ENCODE peak calls at places on chromosomes 2 and 18, in four cellular contexts. P, H, G and T are unnamed samples.

GRCh38 chr2:189276277-189276676 is 96.7 kb upstream of the COL5A2 start:
- DNase-seq in P (no peak), H (peak; percentile 96), G (no peak), T (no peak)

GRCh38 chr2:54456526-54457325 is 599 bp downstream of the SPTBN1 start:
- DNase-seq in H (no peak), G (no peak), P (no peak), T (no peak)

GRCh38 chr2:3377279-3377611 is 373 bp downstream of the EIPR1 start:
- DNase-seq in P (no peak), G (no peak), H (peak; percentile 66), T (no peak)

GRCh38 chr2:181203412-181203811 is 223.0 kb downstream of the UBE2E3 start:
- DNase-seq in G (no peak), H (peak; percentile 74), P (no peak), T (peak; percentile 56)

GRCh38 chr2:197893403-197894177 is 89.2 kb downstream of the PLCL1 start:
- DNase-seq in G (no peak), H (no peak), P (no peak), T (no peak)

GRCh38 chr18:3747176-3747973 is 297.4 kb downstream of the TGIF1 start:
- DNase-seq in H (peak; percentile 93), G (peak; percentile 31), P (peak; percentile 48), T (no peak)

GRCh38 chr18:58391113-58391892 is 237.6 kb downstream of the ALPK2 start:
- DNase-seq in P (no peak), G (peak; percentile 47), H (no peak), T (no peak)

GRCh38 chr2:101030866-101031554 is 28.9 kb downstream of the RPL31 start:
- DNase-seq in P (no peak), G (no peak), H (no peak), T (no peak)

GRCh38 chr2:25483584-25484266 is 142.0 kb upstream of the DNMT3A start:
- DNase-seq in P (no peak), G (no peak), H (no peak), T (no peak)

GRCh38 chr2:101971836-101972235 is 19.9 kb upstream of the IL1R2 start:
- DNase-seq in P (no peak), G (no peak), H (peak; percentile 82), T (no peak)

GRCh38 chr2:231563378-231563961 is 29.2 kb upstream of the TEX44 start:
- DNase-seq in P (no peak), H (peak; percentile 66), G (no peak), T (no peak)

GRCh38 chr2:238388794-238389193 is 37.9 kb upstream of the ASB1 start:
- DNase-seq in P (no peak), G (no peak), H (no peak), T (no peak)

GRCh38 chr2:205158404-205158803 is 523.9 kb upstream of the NRP2 start:
- DNase-seq in H (no peak), P (no peak), G (no peak), T (no peak)

GRCh38 chr2:240465268-240465764 is 29.9 kb downstream of the GPC1 start:
- DNase-seq in G (peak; percentile 9), P (peak; percentile 16), H (no peak), T (no peak)

GRCh38 chr2:172772637-172773036 is 37.0 kb downstream of the RAPGEF4 start:
- DNase-seq in P (no peak), H (peak; percentile 81), G (no peak), T (peak; percentile 10)

GRCh38 chr18:71028285-71028762 is 739.5 kb downstream of the SOCS6 start:
- DNase-seq in H (no peak), G (no peak), P (no peak), T (no peak)

GRCh38 chr2:46029332-46029811 is 267.8 kb upstream of the EPAS1 start:
- DNase-seq in P (no peak), G (no peak), H (peak; percentile 69), T (peak; percentile 25)

GRCh38 chr2:64857581-64858471 is 131.4 kb upstream of the SLC1A4 start:
- DNase-seq in H (no peak), P (peak; percentile 51), G (no peak), T (no peak)

GRCh38 chr2:99643824-99644787 is 154.3 kb upstream of the REV1 start:
- DNase-seq in G (no peak), P (peak; percentile 36), H (peak; percentile 63), T (no peak)

GRCh38 chr18:11327656-11328055 is 178.3 kb upstream of the PIEZO2 start:
- DNase-seq in H (no peak), G (no peak), P (no peak), T (no peak)

GRCh38 chr2:46874236-46874929 is 41.2 kb downstream of the MCFD2 start:
- DNase-seq in P (peak; percentile 8), G (no peak), H (no peak), T (no peak)

GRCh38 chr2:119531292-119531691 is 7.0 kb upstream of the SCTR start:
- DNase-seq in P (no peak), H (no peak), G (no peak), T (no peak)

GRCh38 chr18:34493566-34494358 is 216.3 kb upstream of the DTNA start:
- DNase-seq in G (peak; percentile 14), H (peak; percentile 6), P (no peak), T (no peak)

GRCh38 chr2:37472959-37473358 is 128.5 kb downstream of the QPCT start:
- DNase-seq in P (peak; percentile 44), H (peak; percentile 63), G (no peak), T (no peak)

GRCh38 chr2:128315122-128315828 is 3.4 kb downstream of the HS6ST1 start:
- DNase-seq in H (no peak), P (peak; percentile 18), G (peak; percentile 9), T (no peak)

GRCh38 chr18:11002796-11003195 is 146.6 kb downstream of the PIEZO2 start:
- DNase-seq in H (no peak), G (no peak), P (no peak), T (no peak)

GRCh38 chr18:3593904-3594759 is 144.2 kb downstream of the TGIF1 start:
- DNase-seq in P (peak; percentile 90), H (peak; percentile 97), G (peak; percentile 93), T (peak; percentile 91)

GRCh38 chr2:200418399-200418798 is 91.5 kb downstream of the KCTD18 start:
- DNase-seq in G (no peak), H (no peak), P (no peak), T (no peak)

GRCh38 chr2:69578201-69578555 is 65.4 kb downstream of the AAK1 start:
- DNase-seq in H (no peak), P (no peak), G (no peak), T (no peak)

GRCh38 chr18:54964741-54965140 is 5.5 kb upstream of the CCDC68 start:
- DNase-seq in G (no peak), H (peak; percentile 93), P (no peak), T (no peak)

GRCh38 chr2:64151498-64151897 is 7.3 kb upstream of the PELI1 start:
- DNase-seq in G (no peak), H (no peak), P (no peak), T (no peak)

GRCh38 chr2:38709515-38710194 is 41.5 kb downstream of the SRSF7 start:
- DNase-seq in H (no peak), P (no peak), G (no peak), T (no peak)